ENCODE peak calls at places on chromosomes 1 and 21, in seven cellular contexts. M is stimulated activated CD4-positive, alpha-beta T cell treated with anti-CD3 and anti-CD28 coated beads, Interleukin-1b, Interleukin-23, amount 100 ng/mL, for 4 hours; E is AG08396; Y is fibroblast of lung; G is activated T-helper 1 cell treated with anti-CD3 and anti-CD28 coated beads, Interleukin-2, amount 50 U/mL, for 16 hours; P is psoas muscle; Q is NCI-H774. A is an unnamed sample.

GRCh38 chr21:45379171-45379900 is 25.6 kb upstream of the COL18A1 start:
- DNase-seq in Q (no peak), M (no peak), P (peak), Y (no peak), G (no peak), E (no peak), A (no peak)

GRCh38 chr1:146049436-146049835 is 27.9 kb upstream of the HJV start:
- DNase-seq in Y (no peak), M (no peak), E (no peak), P (no peak), G (no peak), Q (no peak), A (no peak)

GRCh38 chr1:177632923-177633322 is 336.9 kb downstream of the SEC16B start:
- DNase-seq in Y (no peak), E (no peak), Q (no peak), M (no peak), P (no peak), G (no peak), A (no peak)

GRCh38 chr1:158145173-158145719 is 35.4 kb upstream of the CD1D start:
- DNase-seq in G (no peak), Y (peak), E (no peak), Q (no peak), P (peak), M (no peak), A (no peak)

GRCh38 chr21:41868062-41868710 is 11.0 kb downstream of the PRDM15 start:
- DNase-seq in G (no peak), Q (no peak), E (no peak), Y (no peak), M (no peak), P (no peak), A (no peak)

GRCh38 chr1:230186003-230186863 is 119.2 kb downstream of the GALNT2 start:
- DNase-seq in Y (peak), M (no peak), P (peak), Q (peak), G (no peak), E (peak), A (peak)

GRCh38 chr1:26552720-26553119 is 23.2 kb downstream of the RPS6KA1 start:
- DNase-seq in E (no peak), M (no peak), P (no peak), Y (no peak), G (no peak), Q (no peak), A (no peak)

GRCh38 chr1:101652476-101652875 is 344.2 kb downstream of the OLFM3 start:
- DNase-seq in G (no peak), Y (no peak), E (no peak), Q (no peak), M (no peak), P (no peak), A (no peak)

GRCh38 chr1:25640646-25641328 is 24.2 kb downstream of the MAN1C1 start:
- DNase-seq in Y (no peak), E (no peak), P (no peak), M (no peak), Q (no peak), G (no peak), A (no peak)

GRCh38 chr21:45190013-45190412 is 97.7 kb downstream of the POFUT2 start:
- DNase-seq in G (no peak), Q (no peak), Y (no peak), E (no peak), M (no peak), P (no peak), A (no peak)

A was measured in NCI-H146.